ENCODE peak calls at places on chromosomes 2 and 18, in five cellular contexts. One of them, this sample, is unnamed. For H3K4me1, the result is how much of the 10 kb centered on the place peaks cover.

GRCh38 chr2:232982926-232983668 is 30.0 kb downstream of the NGEF start:
- DNase-seq in endothelial cell of umbilical vein: no peak
- DNase-seq in upper lobe of right lung: no peak
- DNase-seq in uterus: no peak
- DNase-seq in left ventricle myocardium inferior: no peak
- DNase-seq in this sample: no peak

GRCh38 chr2:176242211-176242610 is 27.0 kb upstream of the MTX2 start:
- DNase-seq in endothelial cell of umbilical vein: no peak
- DNase-seq in upper lobe of right lung: no peak
- DNase-seq in uterus: no peak
- DNase-seq in left ventricle myocardium inferior: no peak
- DNase-seq in this sample: no peak

GRCh38 chr2:25305809-25306208 is 35.9 kb downstream of the DNMT3A start:
- DNase-seq in endothelial cell of umbilical vein: no peak
- DNase-seq in upper lobe of right lung: no peak
- DNase-seq in uterus: no peak
- DNase-seq in left ventricle myocardium inferior: peak
- DNase-seq in this sample: no peak

GRCh38 chr2:110215566-110216158 is 3.3 kb upstream of the MTLN start:
- DNase-seq in endothelial cell of umbilical vein: no peak
- DNase-seq in upper lobe of right lung: no peak
- DNase-seq in uterus: no peak
- DNase-seq in left ventricle myocardium inferior: no peak
- DNase-seq in this sample: no peak

GRCh38 chr2:238202326-238203103 is 980 bp downstream of the ILKAP start:
- DNase-seq in endothelial cell of umbilical vein: peak
- DNase-seq in upper lobe of right lung: no peak
- DNase-seq in uterus: no peak
- DNase-seq in left ventricle myocardium inferior: no peak
- DNase-seq in this sample: no peak

GRCh38 chr2:121388371-121388770 is 103.4 kb upstream of the TFCP2L1 start:
- DNase-seq in endothelial cell of umbilical vein: no peak
- DNase-seq in upper lobe of right lung: no peak
- DNase-seq in uterus: no peak
- DNase-seq in left ventricle myocardium inferior: no peak
- DNase-seq in this sample: no peak

GRCh38 chr2:150327546-150328495 is 159.6 kb downstream of the RND3 start:
- DNase-seq in endothelial cell of umbilical vein: no peak
- DNase-seq in upper lobe of right lung: no peak
- DNase-seq in uterus: no peak
- DNase-seq in left ventricle myocardium inferior: no peak
- DNase-seq in this sample: no peak

GRCh38 chr2:202682274-202682673 is 47.5 kb downstream of the FAM117B start:
- DNase-seq in endothelial cell of umbilical vein: no peak
- DNase-seq in upper lobe of right lung: no peak
- DNase-seq in uterus: no peak
- DNase-seq in left ventricle myocardium inferior: no peak
- DNase-seq in this sample: no peak

GRCh38 chr2:181682795-181683517 is 2.6 kb upstream of the NEUROD1 start:
- DNase-seq in endothelial cell of umbilical vein: no peak
- DNase-seq in upper lobe of right lung: no peak
- DNase-seq in uterus: no peak
- DNase-seq in left ventricle myocardium inferior: no peak
- DNase-seq in this sample: no peak

GRCh38 chr2:215982465-215982875 is 30.9 kb downstream of the MREG start:
- DNase-seq in endothelial cell of umbilical vein: no peak
- DNase-seq in upper lobe of right lung: no peak
- DNase-seq in uterus: no peak
- DNase-seq in left ventricle myocardium inferior: no peak
- DNase-seq in this sample: no peak

GRCh38 chr2:191941376-191941775 is 94.5 kb upstream of the CAVIN2 start:
- DNase-seq in endothelial cell of umbilical vein: no peak
- DNase-seq in upper lobe of right lung: no peak
- DNase-seq in uterus: no peak
- DNase-seq in left ventricle myocardium inferior: no peak
- DNase-seq in this sample: no peak

GRCh38 chr18:36303203-36303844 is 5.8 kb downstream of the FHOD3 start:
- DNase-seq in endothelial cell of umbilical vein: no peak
- DNase-seq in upper lobe of right lung: no peak
- DNase-seq in uterus: no peak
- DNase-seq in left ventricle myocardium inferior: no peak
- DNase-seq in this sample: no peak

GRCh38 chr18:74152906-74153305 is 4.6 kb downstream of the TIMM21 start:
- DNase-seq in endothelial cell of umbilical vein: no peak
- DNase-seq in upper lobe of right lung: no peak
- DNase-seq in uterus: no peak
- DNase-seq in left ventricle myocardium inferior: no peak
- DNase-seq in this sample: no peak

GRCh38 chr2:113080134-113080533 is 12.4 kb downstream of the IL1F10 start:
- DNase-seq in endothelial cell of umbilical vein: peak
- DNase-seq in upper lobe of right lung: no peak
- DNase-seq in uterus: no peak
- DNase-seq in left ventricle myocardium inferior: no peak
- DNase-seq in this sample: peak

GRCh38 chr2:54574107-54574859 is 118.2 kb downstream of the SPTBN1 start:
- DNase-seq in endothelial cell of umbilical vein: peak
- DNase-seq in upper lobe of right lung: no peak
- DNase-seq in uterus: no peak
- DNase-seq in left ventricle myocardium inferior: no peak
- DNase-seq in this sample: no peak

GRCh38 chr18:76492669-76493212 is 2.3 kb downstream of the ZNF516 start:
- DNase-seq in endothelial cell of umbilical vein: peak
- DNase-seq in upper lobe of right lung: peak
- DNase-seq in uterus: peak
- DNase-seq in left ventricle myocardium inferior: peak
- DNase-seq in this sample: peak

GRCh38 chr2:212284166-212284565 is 254.4 kb downstream of the ERBB4 start:
- DNase-seq in endothelial cell of umbilical vein: no peak
- DNase-seq in upper lobe of right lung: no peak
- DNase-seq in uterus: no peak
- DNase-seq in left ventricle myocardium inferior: no peak
- DNase-seq in this sample: no peak

GRCh38 chr2:42970151-42970550 is 177.8 kb upstream of the HAAO start:
- DNase-seq in endothelial cell of umbilical vein: no peak
- DNase-seq in upper lobe of right lung: no peak
- DNase-seq in uterus: no peak
- DNase-seq in left ventricle myocardium inferior: no peak
- DNase-seq in this sample: no peak

GRCh38 chr2:177265386-177265690 is 811 bp upstream of the NFE2L2 start:
- DNase-seq in endothelial cell of umbilical vein: peak
- DNase-seq in upper lobe of right lung: no peak
- DNase-seq in uterus: no peak
- DNase-seq in left ventricle myocardium inferior: peak
- DNase-seq in this sample: no peak

GRCh38 chr2:36702781-36703180 is 6.3 kb downstream of the VIT start:
- DNase-seq in endothelial cell of umbilical vein: no peak
- DNase-seq in upper lobe of right lung: no peak
- DNase-seq in uterus: no peak
- DNase-seq in left ventricle myocardium inferior: no peak
- DNase-seq in this sample: no peak

GRCh38 chr2:79670198-79670597 is 157.3 kb downstream of the CTNNA2 start:
- DNase-seq in endothelial cell of umbilical vein: no peak
- DNase-seq in upper lobe of right lung: no peak
- DNase-seq in uterus: no peak
- DNase-seq in left ventricle myocardium inferior: no peak
- DNase-seq in this sample: no peak

GRCh38 chr18:54946149-54946581 is 13.1 kb downstream of the CCDC68 start:
- DNase-seq in endothelial cell of umbilical vein: peak
- DNase-seq in upper lobe of right lung: no peak
- DNase-seq in uterus: no peak
- DNase-seq in left ventricle myocardium inferior: peak
- DNase-seq in this sample: peak

GRCh38 chr18:58605027-58606020 is 23.6 kb downstream of the ALPK2 start:
- DNase-seq in endothelial cell of umbilical vein: no peak
- DNase-seq in upper lobe of right lung: no peak
- DNase-seq in uterus: no peak
- DNase-seq in left ventricle myocardium inferior: no peak
- DNase-seq in this sample: no peak

GRCh38 chr18:45802814-45803492 is 22.5 kb upstream of the SIGLEC15 start:
- DNase-seq in endothelial cell of umbilical vein: peak
- DNase-seq in upper lobe of right lung: no peak
- DNase-seq in uterus: no peak
- DNase-seq in left ventricle myocardium inferior: no peak
- DNase-seq in this sample: no peak

GRCh38 chr2:54814367-54815155 is 91.1 kb downstream of the EML6 start:
- DNase-seq in endothelial cell of umbilical vein: no peak
- DNase-seq in upper lobe of right lung: no peak
- DNase-seq in uterus: no peak
- DNase-seq in left ventricle myocardium inferior: no peak
- DNase-seq in this sample: no peak

GRCh38 chr2:37984176-37984575 is 59.1 kb downstream of the RMDN2 start:
- DNase-seq in endothelial cell of umbilical vein: no peak
- DNase-seq in upper lobe of right lung: no peak
- DNase-seq in uterus: no peak
- DNase-seq in left ventricle myocardium inferior: no peak
- DNase-seq in this sample: no peak

GRCh38 chr2:218569661-218570500 is 1.2 kb downstream of the CNOT9 start:
- DNase-seq in endothelial cell of umbilical vein: peak
- DNase-seq in upper lobe of right lung: no peak
- DNase-seq in uterus: no peak
- DNase-seq in left ventricle myocardium inferior: peak
- DNase-seq in this sample: no peak

GRCh38 chr18:2918761-2919550 is 72.2 kb downstream of the EMILIN2 start:
- DNase-seq in endothelial cell of umbilical vein: no peak
- DNase-seq in upper lobe of right lung: no peak
- DNase-seq in uterus: no peak
- DNase-seq in left ventricle myocardium inferior: no peak
- DNase-seq in this sample: peak

GRCh38 chr2:174180165-174180724 is 68.1 kb downstream of the OLA1 start:
- DNase-seq in endothelial cell of umbilical vein: peak
- DNase-seq in upper lobe of right lung: no peak
- DNase-seq in uterus: no peak
- DNase-seq in left ventricle myocardium inferior: no peak
- DNase-seq in this sample: no peak

GRCh38 chr18:79857082-79857661 is 59.4 kb downstream of the KCNG2 start:
- DNase-seq in endothelial cell of umbilical vein: no peak
- DNase-seq in upper lobe of right lung: peak
- DNase-seq in uterus: no peak
- DNase-seq in left ventricle myocardium inferior: no peak
- DNase-seq in this sample: peak

GRCh38 chr2:64283641-64284371 is 139.6 kb upstream of the PELI1 start:
- DNase-seq in endothelial cell of umbilical vein: peak
- DNase-seq in upper lobe of right lung: no peak
- DNase-seq in uterus: peak
- DNase-seq in left ventricle myocardium inferior: no peak
- DNase-seq in this sample: no peak

GRCh38 chr2:200523158-200523557 is 2.8 kb upstream of the SGO2 start:
- DNase-seq in endothelial cell of umbilical vein: no peak
- DNase-seq in upper lobe of right lung: no peak
- DNase-seq in uterus: no peak
- DNase-seq in left ventricle myocardium inferior: no peak
- DNase-seq in this sample: no peak

GRCh38 chr2:200523604-200524003 is 2.4 kb upstream of the SGO2 start:
- DNase-seq in endothelial cell of umbilical vein: no peak
- DNase-seq in upper lobe of right lung: no peak
- DNase-seq in uterus: no peak
- DNase-seq in left ventricle myocardium inferior: no peak
- DNase-seq in this sample: no peak

GRCh38 chr2:200525882-200526651 is at the start of gene SGO2:
- DNase-seq in endothelial cell of umbilical vein: peak
- DNase-seq in upper lobe of right lung: peak
- DNase-seq in uterus: peak
- DNase-seq in left ventricle myocardium inferior: peak
- DNase-seq in this sample: peak

GRCh38 chr2:200525551-200525881 is 491 bp upstream of the SGO2 start:
- DNase-seq in endothelial cell of umbilical vein: no peak
- DNase-seq in upper lobe of right lung: no peak
- DNase-seq in uterus: no peak
- DNase-seq in left ventricle myocardium inferior: no peak
- DNase-seq in this sample: no peak

DNA sequence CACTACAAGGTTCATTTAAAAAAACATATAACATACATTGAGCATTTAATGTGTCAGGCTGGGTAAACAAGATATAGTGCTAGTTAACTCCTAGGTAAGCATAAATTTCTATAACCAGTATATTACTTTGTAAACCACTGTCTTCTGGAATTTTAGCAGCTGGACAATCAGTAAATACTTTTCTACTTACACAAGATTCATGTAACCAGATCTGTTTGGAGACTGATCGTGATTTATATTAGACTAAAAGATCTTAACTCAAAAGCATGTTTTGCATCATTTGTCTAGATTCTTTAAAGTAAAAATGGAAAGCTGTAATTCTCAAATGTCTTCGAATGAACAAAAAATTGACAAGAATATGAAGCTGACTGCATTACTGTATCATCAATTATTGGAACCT is 941 bp upstream of the SGO2 start:
- DNase-seq in endothelial cell of umbilical vein: no peak
- DNase-seq in upper lobe of right lung: no peak
- DNase-seq in uterus: no peak
- DNase-seq in left ventricle myocardium inferior: no peak
- DNase-seq in this sample: no peak
- H3K4me3 ChIP-seq in endothelial cell of umbilical vein: peak
- H3K4me3 ChIP-seq in upper lobe of right lung: peak
- H3K4me3 ChIP-seq in uterus: no peak
- H3K4me3 ChIP-seq in left ventricle myocardium inferior: peak
- H3K4me3 ChIP-seq in this sample: no peak

GRCh38 chr2:227578642-227579041 is 20.1 kb upstream of the SCYGR2 start:
- DNase-seq in endothelial cell of umbilical vein: no peak
- DNase-seq in upper lobe of right lung: no peak
- DNase-seq in uterus: no peak
- DNase-seq in left ventricle myocardium inferior: no peak
- DNase-seq in this sample: no peak
- TF ChIP-seq CTCF in endothelial cell of umbilical vein: no peak
- TF ChIP-seq CTCF in upper lobe of right lung: no peak
- TF ChIP-seq CTCF in uterus: no peak
- TF ChIP-seq CTCF in left ventricle myocardium inferior: no peak
- TF ChIP-seq CTCF in this sample: no peak

DNA sequence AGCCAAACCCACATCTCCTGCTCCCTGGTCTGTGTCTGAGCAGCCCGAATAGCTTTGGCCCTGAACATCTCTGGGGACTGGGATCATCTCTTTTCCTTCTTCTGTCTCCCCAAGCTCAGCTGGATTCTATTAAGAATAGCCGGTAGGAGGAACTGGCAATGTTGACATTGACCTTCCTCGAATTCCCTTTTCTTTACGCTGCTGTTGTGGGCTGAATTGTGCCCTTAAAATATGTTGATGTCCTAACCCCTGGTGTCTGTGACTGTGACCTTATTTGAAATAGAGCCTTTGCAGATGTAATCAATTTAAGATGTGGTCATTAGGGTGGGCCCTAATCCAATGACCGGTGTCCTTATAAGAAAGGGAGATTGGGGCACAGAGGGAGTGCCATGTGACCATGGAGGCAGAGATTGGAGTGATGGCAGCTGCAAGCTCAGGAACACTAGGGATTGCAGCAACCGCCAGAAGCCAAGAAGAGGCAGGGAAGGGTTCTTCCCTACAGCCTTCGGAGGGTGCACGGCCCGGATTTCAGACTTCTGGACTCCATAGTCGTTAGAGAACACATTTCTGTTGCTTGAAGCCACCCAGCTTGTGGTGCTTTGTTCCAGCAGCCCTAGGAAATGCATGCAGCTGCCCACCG is 5.9 kb upstream of the SFTPB start:
- DNase-seq in endothelial cell of umbilical vein: no peak
- DNase-seq in upper lobe of right lung: peak
- DNase-seq in uterus: no peak
- DNase-seq in left ventricle myocardium inferior: no peak
- DNase-seq in this sample: no peak
- H3K4me1 ChIP-seq in endothelial cell of umbilical vein: under half
- H3K4me1 ChIP-seq in upper lobe of right lung: under half
- H3K4me1 ChIP-seq in uterus: under half
- H3K4me1 ChIP-seq in left ventricle myocardium inferior: under half
- H3K4me1 ChIP-seq in this sample: under half

GRCh38 chr2:207473203-207473865 is 56.4 kb upstream of the CREB1 start:
- DNase-seq in endothelial cell of umbilical vein: peak
- DNase-seq in upper lobe of right lung: no peak
- DNase-seq in uterus: peak
- DNase-seq in left ventricle myocardium inferior: no peak
- DNase-seq in this sample: peak
- H3K4me3 ChIP-seq in endothelial cell of umbilical vein: peak
- H3K4me3 ChIP-seq in upper lobe of right lung: peak
- H3K4me3 ChIP-seq in uterus: no peak
- H3K4me3 ChIP-seq in left ventricle myocardium inferior: no peak
- H3K4me3 ChIP-seq in this sample: no peak

This sample was measured in right atrium auricular region.